ENCODE peak calls at places on chromosomes 2 and 18, in five cellular contexts. O, D, P, J and Q are unnamed samples.

GRCh38 chr2:241743620-241744019 is 9.2 kb downstream of the D2HGDH start:
- DNase-seq in J (no peak), O (no peak), P (no peak), D (no peak), Q (no peak)

GRCh38 chr2:55761526-55761925 is 67.9 kb upstream of the PNPT1 start:
- DNase-seq in D (peak; percentile 88), J (peak; percentile 69), P (peak; percentile 87), O (no peak), Q (no peak)

GRCh38 chr2:47265751-47266231 is 110.7 kb upstream of the STPG4 start:
- DNase-seq in D (no peak), O (no peak), P (no peak), J (no peak), Q (no peak)

GRCh38 chr18:56637897-56638231 is 528 bp downstream of the TXNL1 start:
- DNase-seq in O (no peak), D (peak; percentile 32), J (no peak), P (no peak), Q (no peak)

GRCh38 chr18:23227729-23228075 is 92.4 kb downstream of the CABLES1 start:
- DNase-seq in P (no peak), D (no peak), O (no peak), J (no peak), Q (no peak)

GRCh38 chr2:88601302-88601701 is 26.0 kb downstream of the EIF2AK3 start:
- DNase-seq in D (no peak), J (no peak), O (no peak), P (peak; percentile 63), Q (no peak)

GRCh38 chr2:67515021-67515420 is 117.9 kb downstream of the ETAA1 start:
- DNase-seq in J (no peak), O (no peak), D (no peak), P (no peak), Q (no peak)

GRCh38 chr2:172572981-172573380 is 17.1 kb downstream of the PDK1 start:
- DNase-seq in J (no peak), O (no peak), D (no peak), P (no peak), Q (no peak)

GRCh38 chr2:47617523-47618271 is 165.2 kb upstream of the MSH6 start:
- DNase-seq in J (no peak), O (no peak), P (no peak), D (no peak), Q (no peak)

GRCh38 chr2:28326873-28327495 is 65.7 kb upstream of the FOSL2 start:
- DNase-seq in D (peak; percentile 75), P (peak; percentile 54), J (no peak), O (no peak), Q (peak; percentile 24)

GRCh38 chr2:16662440-16662839 is 3.2 kb downstream of the CYRIA start:
- DNase-seq in O (no peak), D (no peak), P (peak; percentile 87), J (no peak), Q (no peak)

GRCh38 chr2:36697424-36698066 is 1.0 kb downstream of the VIT start:
- DNase-seq in J (no peak), P (peak; percentile 41), D (peak; percentile 88), O (no peak), Q (no peak)

GRCh38 chr2:110657721-110658305 is 20.1 kb downstream of the BUB1 start:
- DNase-seq in J (no peak), O (peak; percentile 35), D (no peak), P (no peak), Q (no peak)

GRCh38 chr18:48613589-48613988 is 74.8 kb downstream of the CTIF start:
- DNase-seq in J (no peak), D (no peak), P (no peak), O (no peak), Q (no peak)

GRCh38 chr2:152453129-152453642 is 118.2 kb downstream of the FMNL2 start:
- DNase-seq in P (peak; percentile 41), O (no peak), D (no peak), J (no peak), Q (peak; percentile 62)

GRCh38 chr2:47065771-47066380 is 89.2 kb downstream of the STPG4 start:
- DNase-seq in O (no peak), J (peak; percentile 31), D (peak; percentile 57), P (peak; percentile 56), Q (peak; percentile 90)

GRCh38 chr2:208556954-208557601 is 150.5 kb downstream of the PTH2R start:
- DNase-seq in O (no peak), P (no peak), D (no peak), J (no peak), Q (no peak)

GRCh38 chr2:17538022-17538843 is 2.3 kb upstream of the VSNL1 start:
- DNase-seq in J (no peak), D (peak; percentile 73), O (no peak), P (peak; percentile 26), Q (no peak)

GRCh38 chr2:52034706-52035105 is 1002.8 kb upstream of the NRXN1 start:
- DNase-seq in J (no peak), O (no peak), P (peak; percentile 36), D (peak; percentile 22), Q (no peak)

GRCh38 chr18:51437280-51438271 is 240.1 kb upstream of the MEX3C start:
- DNase-seq in P (no peak), D (no peak), J (no peak), O (no peak), Q (no peak)

GRCh38 chr2:157059036-157059435 is 198.5 kb upstream of the GALNT5 start:
- DNase-seq in J (no peak), D (no peak), O (no peak), P (no peak), Q (no peak)

GRCh38 chr2:236168110-236169067 is at the start of gene GBX2:
- DNase-seq in O (no peak), J (no peak), D (peak; percentile 84), P (peak; percentile 62), Q (peak; percentile 92)

GRCh38 chr18:9422816-9423519 is 52.3 kb upstream of the RALBP1 start:
- DNase-seq in J (no peak), P (no peak), O (no peak), D (no peak), Q (no peak)

GRCh38 chr2:118613742-118614141 is 233.7 kb downstream of the EN1 start:
- DNase-seq in P (no peak), O (no peak), J (no peak), D (no peak), Q (no peak)

GRCh38 chr18:9135912-9136314 is 668 bp upstream of the ANKRD12 start:
- DNase-seq in J (no peak), O (no peak), D (peak; percentile 33), P (peak; percentile 43), Q (no peak)